ENCODE peak calls at places on chromosomes 6 and 20, in nine cellular contexts. H, W, P, O, Y, R, U, Z and V are unnamed samples.

GRCh38 chr6:14499804-14500203 is 382.2 kb downstream of the CD83 start:
- DNase-seq in W (no peak), Z (no peak), P (no peak), Y (no peak), H (peak; percentile 87), O (no peak), U (no peak), R (peak; percentile 91), V (no peak)

GRCh38 chr20:16505894-16506293 is 67.4 kb downstream of the KIF16B start:
- DNase-seq in Z (no peak), P (no peak), U (no peak), R (no peak), W (no peak), Y (no peak), O (no peak), H (no peak), V (no peak)

GRCh38 chr20:62858059-62858458 is 3.6 kb downstream of the TCFL5 start:
- DNase-seq in U (no peak), H (no peak), Z (no peak), O (no peak), Y (no peak), P (no peak), R (no peak), W (no peak), V (no peak)

GRCh38 chr6:143535189-143535614 is 23.7 kb upstream of the FUCA2 start:
- DNase-seq in Z (no peak), O (no peak), Y (no peak), H (no peak), P (no peak), U (no peak), W (no peak), R (no peak), V (no peak)

GRCh38 chr6:112177081-112177480 is 77.3 kb downstream of the LAMA4 start:
- DNase-seq in R (no peak), P (no peak), W (no peak), O (no peak), H (no peak), Y (no peak), U (no peak), Z (no peak), V (no peak)

GRCh38 chr6:41200296-41200900 is 551 bp downstream of the TREML2 start:
- DNase-seq in U (peak; percentile 34), P (no peak), Y (no peak), H (no peak), Z (no peak), R (no peak), W (no peak), O (no peak), V (no peak)

GRCh38 chr6:35755525-35755924 is 18.7 kb downstream of the ARMC12 start:
- DNase-seq in H (no peak), W (no peak), R (no peak), Z (no peak), Y (no peak), O (no peak), P (no peak), U (no peak), V (no peak)

GRCh38 chr6:99341862-99342455 is 7.5 kb downstream of the FAXC start:
- DNase-seq in R (no peak), H (no peak), W (no peak), Z (no peak), O (no peak), P (no peak), U (no peak), Y (no peak), V (no peak)

GRCh38 chr6:38062066-38062465 is 242.5 kb downstream of the ZFAND3 start:
- DNase-seq in Y (no peak), R (no peak), H (no peak), P (no peak), W (no peak), U (no peak), O (no peak), Z (no peak), V (no peak)

GRCh38 chr6:38067263-38067980 is 247.9 kb downstream of the ZFAND3 start:
- DNase-seq in Z (no peak), Y (no peak), W (no peak), O (no peak), H (no peak), U (no peak), P (no peak), R (no peak), V (no peak)

GRCh38 chr6:38065734-38066133 is 246.2 kb downstream of the ZFAND3 start:
- DNase-seq in U (no peak), Y (no peak), O (no peak), R (no peak), W (no peak), P (no peak), H (no peak), Z (no peak), V (no peak)

GRCh38 chr6:38064431-38064830 is 244.9 kb downstream of the ZFAND3 start:
- DNase-seq in P (no peak), O (no peak), Y (no peak), W (no peak), H (no peak), R (peak; percentile 58), U (no peak), Z (no peak), V (no peak)

GRCh38 chr6:38063973-38064372 is 244.4 kb downstream of the ZFAND3 start:
- DNase-seq in O (no peak), R (no peak), Z (no peak), H (no peak), Y (no peak), W (no peak), P (no peak), U (no peak), V (no peak)
- H3K36me3 ChIP-seq in O (no peaks in the 10 kb centered on the region), R (peaks cover 3% of the 10 kb centered on the region), Z (no peaks in the 10 kb centered on the region), H (peaks cover 17% of the 10 kb centered on the region), Y (peaks cover 12% of the 10 kb centered on the region), W (peaks cover 37% of the 10 kb centered on the region), P (peaks cover 9% of the 10 kb centered on the region), U (peaks cover 24% of the 10 kb centered on the region), V (no peaks in the 10 kb centered on the region)

DNA sequence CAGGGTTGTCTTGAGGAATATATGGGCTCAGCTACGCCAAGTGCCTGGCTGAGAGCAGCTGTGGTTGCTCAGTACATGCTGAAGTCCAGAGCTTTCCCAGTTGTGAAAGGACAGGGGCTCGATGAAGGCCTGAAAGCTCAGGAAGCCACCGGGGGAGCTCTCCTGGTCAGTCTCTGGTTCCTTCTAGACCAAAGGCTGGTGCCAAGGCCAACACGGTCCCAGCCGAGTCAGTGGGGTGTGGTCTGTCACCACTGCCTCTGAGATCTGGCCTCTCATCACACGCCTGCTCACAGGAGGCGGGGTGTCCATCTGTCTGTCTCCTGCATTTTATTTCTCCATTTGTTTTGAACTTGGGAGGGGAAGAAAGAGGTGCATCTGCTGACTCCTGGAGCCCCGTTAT is 4.9 kb upstream of the FAM83C start:
- DNase-seq in R (no peak), Z (no peak), Y (no peak), H (no peak), P (no peak), O (no peak), U (no peak), W (no peak), V (no peak)
- TF ChIP-seq CTCF in R (no peak), Z (no peak), Y (no peak), H (no peak), P (no peak), O (no peak), U (no peak), W (no peak), V (no peak)

GRCh38 chr6:95786802-95787201 is 209.5 kb downstream of the MANEA start:
- DNase-seq in U (no peak), O (no peak), P (no peak), R (no peak), Z (no peak), H (no peak), Y (no peak), W (no peak), V (no peak)

GRCh38 chr6:95784869-95785268 is 207.5 kb downstream of the MANEA start:
- DNase-seq in R (no peak), P (no peak), Y (no peak), H (no peak), O (no peak), W (no peak), Z (no peak), U (no peak), V (no peak)

GRCh38 chr6:95785785-95786184 is 208.4 kb downstream of the MANEA start:
- DNase-seq in O (no peak), Z (no peak), Y (no peak), H (no peak), U (no peak), P (no peak), W (no peak), R (no peak), V (no peak)

GRCh38 chr6:95780037-95780436 is 202.7 kb downstream of the MANEA start:
- DNase-seq in R (no peak), Z (no peak), Y (no peak), W (no peak), O (no peak), U (no peak), H (no peak), P (no peak), V (no peak)

GRCh38 chr6:95784019-95784418 is 206.7 kb downstream of the MANEA start:
- DNase-seq in Z (no peak), O (no peak), H (no peak), R (no peak), U (no peak), P (no peak), W (no peak), Y (no peak), V (no peak)
- H3K4me1 ChIP-seq in Z (no peaks in the 10 kb centered on the region), O (no peaks in the 10 kb centered on the region), H (no peaks in the 10 kb centered on the region), R (no peaks in the 10 kb centered on the region), U (no peaks in the 10 kb centered on the region), P (no peaks in the 10 kb centered on the region), W (no peaks in the 10 kb centered on the region), Y (no peaks in the 10 kb centered on the region), V (no peaks in the 10 kb centered on the region)

GRCh38 chr6:21847712-21848111 is 254.2 kb downstream of the SOX4 start:
- DNase-seq in R (no peak), U (no peak), W (no peak), Z (no peak), P (no peak), O (no peak), Y (no peak), H (no peak), V (no peak)

GRCh38 chr6:21846541-21847451 is 253.2 kb downstream of the SOX4 start:
- DNase-seq in O (no peak), U (no peak), Y (no peak), R (peak; percentile 54), P (no peak), Z (no peak), H (peak; percentile 37), W (no peak), V (peak; percentile 14)

GRCh38 chr6:21840428-21840827 is 246.9 kb downstream of the SOX4 start:
- DNase-seq in O (no peak), P (no peak), Z (no peak), U (no peak), W (no peak), H (peak; percentile 78), Y (no peak), R (peak; percentile 77), V (no peak)

GRCh38 chr6:21842875-21843274 is 249.3 kb downstream of the SOX4 start:
- DNase-seq in O (no peak), Y (no peak), U (no peak), H (no peak), P (no peak), W (no peak), Z (no peak), R (no peak), V (no peak)

DNA sequence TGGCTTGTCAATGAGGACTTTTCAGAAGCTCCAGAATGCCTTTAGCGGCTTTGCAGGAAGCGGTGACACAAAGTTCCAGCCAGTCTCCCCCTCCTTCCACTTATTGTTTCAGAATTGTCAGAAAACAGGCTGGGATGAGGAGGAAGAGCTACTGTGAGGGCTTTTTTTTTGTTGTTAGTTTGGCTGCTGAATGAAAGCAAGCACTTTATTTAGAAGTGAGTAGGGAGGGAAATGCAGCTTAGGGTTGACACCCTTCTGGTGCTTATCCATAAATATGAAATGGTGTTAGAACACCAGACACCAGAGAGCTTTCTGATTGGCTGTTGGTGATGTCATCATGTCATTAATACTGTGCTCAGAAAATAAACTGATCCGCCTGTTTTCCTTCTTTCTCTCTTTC is 251.5 kb downstream of the SOX4 start:
- DNase-seq in Z (no peak), W (no peak), U (no peak), O (no peak), P (no peak), H (no peak), R (no peak), Y (no peak), V (no peak)
- H3K36me3 ChIP-seq in Z (no peaks in the 10 kb centered on the region), W (no peaks in the 10 kb centered on the region), U (no peaks in the 10 kb centered on the region), O (no peaks in the 10 kb centered on the region), P (no peaks in the 10 kb centered on the region), H (no peaks in the 10 kb centered on the region), R (no peaks in the 10 kb centered on the region), Y (no peaks in the 10 kb centered on the region), V (no peaks in the 10 kb centered on the region)